ENCODE peak calls at places on chromosomes 1 and 21, in eight cellular contexts. E is CD8-positive, alpha-beta T cell; H is GM06990; M is brain microvascular endothelial cell; U is PC-9; W is esophagus squamous epithelium; L is pancreas; X is coronary artery. G is an unnamed sample.

GRCh38 chr1:102799496-102799895 is 308.8 kb downstream of the COL11A1 start:
- DNase-seq in X (no peak), M (peak; percentile 17), H (no peak), W (no peak), L (no peak), E (no peak), U (no peak), G (peak; percentile 15)

GRCh38 chr1:176959461-176959860 is 205.1 kb downstream of the ASTN1 start:
- DNase-seq in X (no peak), U (no peak), M (no peak), W (no peak), H (no peak), L (no peak), E (no peak), G (no peak)

GRCh38 chr1:154764181-154764580 is 105.9 kb downstream of the KCNN3 start:
- DNase-seq in E (no peak), M (no peak), U (no peak), W (no peak), L (no peak), X (no peak), H (no peak), G (no peak)

GRCh38 chr21:28771790-28772501 is 220.7 kb downstream of the LTN1 start:
- DNase-seq in L (no peak), E (no peak), U (no peak), M (peak; percentile 66), W (no peak), H (no peak), X (no peak), G (peak; percentile 97)

GRCh38 chr1:55893155-55893554 is 678.0 kb upstream of the USP24 start:
- DNase-seq in X (no peak), L (no peak), W (no peak), E (no peak), H (no peak), U (peak; percentile 43), M (peak; percentile 53), G (peak; percentile 30)

GRCh38 chr1:119791377-119791776 is 19.9 kb downstream of the REG4 start:
- DNase-seq in E (no peak), L (no peak), M (no peak), W (no peak), H (no peak), U (no peak), X (no peak), G (no peak)

GRCh38 chr1:199866210-199866617 is 161.3 kb upstream of the NR5A2 start:
- DNase-seq in X (no peak), E (no peak), M (no peak), H (no peak), L (no peak), U (no peak), W (no peak), G (no peak)

GRCh38 chr1:10495942-10496341 is 21.2 kb downstream of the PEX14 start:
- DNase-seq in H (no peak), L (no peak), E (peak; percentile 23), X (no peak), U (no peak), M (no peak), W (no peak), G (no peak)

GRCh38 chr1:110239491-110240430 is 29.6 kb downstream of the KCNC4 start:
- DNase-seq in M (no peak), X (no peak), U (no peak), H (no peak), L (no peak), W (no peak), E (no peak), G (peak; percentile 36)

GRCh38 chr1:158952416-158952815 is 21.1 kb downstream of the PYHIN1 start:
- DNase-seq in L (no peak), H (no peak), X (no peak), E (no peak), W (no peak), M (no peak), U (no peak), G (no peak)

GRCh38 chr1:26411624-26412074 is 1.0 kb downstream of the LIN28A start:
- DNase-seq in X (no peak), M (no peak), H (no peak), E (no peak), U (no peak), W (no peak), L (no peak), G (no peak)

GRCh38 chr1:225462429-225462713 is 34.5 kb upstream of the LBR start:
- DNase-seq in M (no peak), H (no peak), L (no peak), W (no peak), U (no peak), E (no peak), X (no peak), G (no peak)

GRCh38 chr1:232853994-232854532 is 48.8 kb downstream of the MAP10 start:
- DNase-seq in W (no peak), X (no peak), M (no peak), H (no peak), U (no peak), L (no peak), E (no peak), G (peak; percentile 10)

GRCh38 chr1:115429884-115430283 is 91.8 kb upstream of the NGF start:
- DNase-seq in U (no peak), X (no peak), H (no peak), M (peak; percentile 28), W (no peak), L (no peak), E (no peak), G (no peak)

GRCh38 chr1:46516140-46516539 is 26.5 kb downstream of the DMBX1 start:
- DNase-seq in H (no peak), L (peak; percentile 23), X (no peak), M (no peak), U (no peak), W (no peak), E (no peak), G (no peak)

GRCh38 chr21:33884361-33885157 is 31.0 kb downstream of the ATP5PO start:
- DNase-seq in X (no peak), H (no peak), L (no peak), M (no peak), E (no peak), W (no peak), U (no peak), G (no peak)

GRCh38 chr1:35845766-35846165 is 37.2 kb upstream of the AGO1 start:
- DNase-seq in W (no peak), U (no peak), E (no peak), X (no peak), H (no peak), L (no peak), M (no peak), G (no peak)

GRCh38 chr1:8370928-8371327 is 53.0 kb downstream of the SLC45A1 start:
- DNase-seq in U (no peak), L (no peak), X (no peak), W (no peak), M (no peak), H (no peak), E (no peak), G (no peak)
- H3K4me3 ChIP-seq in U (no peak overlapping the region), L (no peak overlapping the region), X (peak overlapping the region; percentile 55), W (no peak overlapping the region), M (no peak overlapping the region), H (no peak overlapping the region), E (no peak overlapping the region), G (no peak overlapping the region)

GRCh38 chr1:187844313-187844712 is 1015.6 kb downstream of the PLA2G4A start:
- DNase-seq in W (no peak), H (no peak), X (no peak), E (no peak), U (no peak), L (no peak), M (no peak), G (no peak)

GRCh38 chr1:187853505-187853904 is 1024.8 kb downstream of the PLA2G4A start:
- DNase-seq in L (no peak), M (no peak), W (no peak), E (no peak), X (no peak), H (no peak), U (no peak), G (no peak)

GRCh38 chr1:187842406-187843165 is 1013.8 kb downstream of the PLA2G4A start:
- DNase-seq in L (no peak), X (no peak), M (no peak), E (no peak), H (no peak), U (no peak), W (no peak), G (peak; percentile 19)

GRCh38 chr1:187848321-187848720 is 1019.6 kb downstream of the PLA2G4A start:
- DNase-seq in U (no peak), L (no peak), X (no peak), W (no peak), M (no peak), E (no peak), H (no peak), G (no peak)

DNA sequence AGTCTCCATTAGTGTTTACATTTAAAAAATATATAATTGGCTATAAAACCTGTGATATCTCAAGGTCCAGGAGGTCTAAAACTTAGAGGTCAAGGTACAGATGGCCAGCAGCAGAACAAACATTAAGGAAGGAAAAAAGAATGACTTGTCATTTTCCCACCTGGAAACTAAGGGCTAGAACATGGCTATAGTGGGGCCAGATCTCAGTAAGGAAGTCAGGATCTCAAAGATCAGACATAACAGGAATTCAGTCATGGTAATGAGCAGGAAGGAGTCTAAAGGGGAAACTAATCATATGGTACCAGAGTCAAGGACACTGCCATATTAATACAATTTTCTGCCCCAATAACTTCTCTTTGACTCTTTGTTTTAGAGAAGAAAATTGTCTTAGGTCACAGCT is 1018.8 kb downstream of the PLA2G4A start:
- DNase-seq in E (no peak), U (no peak), L (no peak), H (no peak), X (no peak), W (no peak), M (no peak), G (no peak)
- H3K4me3 ChIP-seq in E (no peak overlapping the region), U (no peak overlapping the region), L (no peak overlapping the region), H (no peak overlapping the region), X (no peak overlapping the region), W (no peak overlapping the region), M (no peak overlapping the region), G (no peak overlapping the region)

DNA sequence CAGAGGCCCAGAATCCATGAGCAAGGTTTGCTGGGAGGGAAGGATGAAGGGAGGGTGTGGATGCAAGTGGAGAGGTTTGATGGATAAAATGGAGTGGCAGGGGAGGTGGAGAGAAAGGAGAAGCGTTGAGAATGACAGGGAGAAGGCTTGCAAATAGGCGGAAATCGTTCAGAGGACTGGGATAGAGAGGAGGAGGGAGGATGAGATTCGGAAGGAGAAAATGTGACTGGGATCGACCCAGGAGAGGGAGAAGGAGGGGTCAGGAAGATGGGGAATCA is 376 bp downstream of the AVPR1B start:
- DNase-seq in H (no peak), X (no peak), W (no peak), U (no peak), L (no peak), M (no peak), E (no peak), G (no peak)
- H3K4me3 ChIP-seq in H (no peak overlapping the region), X (peak overlapping the region; percentile 73), W (peak overlapping the region; percentile 62), U (peak overlapping the region; percentile 51), L (no peak overlapping the region), M (no peak overlapping the region), E (no peak overlapping the region), G (peak overlapping the region; percentile 37)

GRCh38 chr1:229474491-229474890 is 33.6 kb downstream of the NUP133 start:
- DNase-seq in L (no peak), W (no peak), M (no peak), H (no peak), E (no peak), U (no peak), X (no peak), G (no peak)

GRCh38 chr1:229479660-229480399 is 28.3 kb downstream of the NUP133 start:
- DNase-seq in X (no peak), W (no peak), L (no peak), M (no peak), U (no peak), E (no peak), H (peak; percentile 47), G (no peak)

GRCh38 chr1:229480500-229480899 is 27.6 kb downstream of the NUP133 start:
- DNase-seq in M (no peak), X (no peak), L (no peak), W (no peak), E (no peak), U (no peak), H (peak; percentile 45), G (no peak)

GRCh38 chr1:229478852-229479251 is 29.3 kb downstream of the NUP133 start:
- DNase-seq in L (no peak), E (no peak), H (peak; percentile 55), U (no peak), M (no peak), W (no peak), X (no peak), G (no peak)
- H3K4me3 ChIP-seq in L (no peak overlapping the region), E (no peak overlapping the region), H (no peak overlapping the region), U (no peak overlapping the region), M (no peak overlapping the region), W (no peak overlapping the region), X (no peak overlapping the region), G (no peak overlapping the region)